ENCODE peak calls at places on chromosomes 3 and 15, in seven cellular contexts. One of them, this sample, is unnamed.

GRCh38 chr3:45644063-45644462 is 45.1 kb upstream of the SACM1L start:
- DNase-seq in DMS53: no peak
- DNase-seq in midbrain: no peak
- DNase-seq in activated CD4-positive, alpha-beta T cell treated with anti-CD3 and anti-CD28 coated beads, Interleukin-2, amount 10 ng/mL, durations not matched to agents 7 days and 5 days: no peak
- DNase-seq in stimulated activated effector memory CD8-positive, alpha-beta T cell treated with anti-CD3 and anti-CD28 coated beads, Interleukin-12 subunit alpha, Interleukin-12 subunit beta, amount 100 ng/mL, for 72 hours: no peak
- DNase-seq in activated T-cell treated with anti-CD3 and anti-CD28 coated beads for 1 hour: no peak
- DNase-seq in renal cortical epithelial cell: peak
- DNase-seq in this sample: no peak

GRCh38 chr15:84669726-84670125 is 11.7 kb upstream of the NMB start:
- DNase-seq in renal cortical epithelial cell: no peak
- DNase-seq in DMS53: no peak
- DNase-seq in activated CD4-positive, alpha-beta T cell treated with anti-CD3 and anti-CD28 coated beads, Interleukin-2, amount 10 ng/mL, durations not matched to agents 7 days and 5 days: no peak
- DNase-seq in stimulated activated effector memory CD8-positive, alpha-beta T cell treated with anti-CD3 and anti-CD28 coated beads, Interleukin-12 subunit alpha, Interleukin-12 subunit beta, amount 100 ng/mL, for 72 hours: no peak
- DNase-seq in midbrain: no peak
- DNase-seq in activated T-cell treated with anti-CD3 and anti-CD28 coated beads for 1 hour: no peak
- DNase-seq in this sample: no peak

GRCh38 chr3:71450985-71451560 is 132.5 kb downstream of the FOXP1 start:
- DNase-seq in stimulated activated effector memory CD8-positive, alpha-beta T cell treated with anti-CD3 and anti-CD28 coated beads, Interleukin-12 subunit alpha, Interleukin-12 subunit beta, amount 100 ng/mL, for 72 hours: no peak
- DNase-seq in DMS53: no peak
- DNase-seq in activated T-cell treated with anti-CD3 and anti-CD28 coated beads for 1 hour: no peak
- DNase-seq in midbrain: no peak
- DNase-seq in activated CD4-positive, alpha-beta T cell treated with anti-CD3 and anti-CD28 coated beads, Interleukin-2, amount 10 ng/mL, durations not matched to agents 7 days and 5 days: no peak
- DNase-seq in renal cortical epithelial cell: no peak
- DNase-seq in this sample: no peak

GRCh38 chr3:37707428-37708372 is 154.0 kb upstream of the CTDSPL start:
- DNase-seq in stimulated activated effector memory CD8-positive, alpha-beta T cell treated with anti-CD3 and anti-CD28 coated beads, Interleukin-12 subunit alpha, Interleukin-12 subunit beta, amount 100 ng/mL, for 72 hours: no peak
- DNase-seq in activated T-cell treated with anti-CD3 and anti-CD28 coated beads for 1 hour: no peak
- DNase-seq in DMS53: peak
- DNase-seq in renal cortical epithelial cell: no peak
- DNase-seq in activated CD4-positive, alpha-beta T cell treated with anti-CD3 and anti-CD28 coated beads, Interleukin-2, amount 10 ng/mL, durations not matched to agents 7 days and 5 days: no peak
- DNase-seq in midbrain: no peak
- DNase-seq in this sample: no peak

GRCh38 chr3:193130576-193130975 is 110.4 kb upstream of the PLAAT1 start:
- DNase-seq in activated T-cell treated with anti-CD3 and anti-CD28 coated beads for 1 hour: no peak
- DNase-seq in midbrain: no peak
- DNase-seq in stimulated activated effector memory CD8-positive, alpha-beta T cell treated with anti-CD3 and anti-CD28 coated beads, Interleukin-12 subunit alpha, Interleukin-12 subunit beta, amount 100 ng/mL, for 72 hours: no peak
- DNase-seq in DMS53: no peak
- DNase-seq in renal cortical epithelial cell: no peak
- DNase-seq in activated CD4-positive, alpha-beta T cell treated with anti-CD3 and anti-CD28 coated beads, Interleukin-2, amount 10 ng/mL, durations not matched to agents 7 days and 5 days: no peak
- DNase-seq in this sample: no peak

GRCh38 chr3:190658106-190658505 is 144.2 kb downstream of the IL1RAP start:
- DNase-seq in activated T-cell treated with anti-CD3 and anti-CD28 coated beads for 1 hour: no peak
- DNase-seq in midbrain: no peak
- DNase-seq in renal cortical epithelial cell: no peak
- DNase-seq in DMS53: no peak
- DNase-seq in stimulated activated effector memory CD8-positive, alpha-beta T cell treated with anti-CD3 and anti-CD28 coated beads, Interleukin-12 subunit alpha, Interleukin-12 subunit beta, amount 100 ng/mL, for 72 hours: no peak
- DNase-seq in activated CD4-positive, alpha-beta T cell treated with anti-CD3 and anti-CD28 coated beads, Interleukin-2, amount 10 ng/mL, durations not matched to agents 7 days and 5 days: no peak
- DNase-seq in this sample: no peak

GRCh38 chr3:71050521-71051258 is 532.8 kb downstream of the FOXP1 start:
- DNase-seq in DMS53: no peak
- DNase-seq in midbrain: peak
- DNase-seq in activated T-cell treated with anti-CD3 and anti-CD28 coated beads for 1 hour: no peak
- DNase-seq in stimulated activated effector memory CD8-positive, alpha-beta T cell treated with anti-CD3 and anti-CD28 coated beads, Interleukin-12 subunit alpha, Interleukin-12 subunit beta, amount 100 ng/mL, for 72 hours: no peak
- DNase-seq in activated CD4-positive, alpha-beta T cell treated with anti-CD3 and anti-CD28 coated beads, Interleukin-2, amount 10 ng/mL, durations not matched to agents 7 days and 5 days: peak
- DNase-seq in renal cortical epithelial cell: peak
- DNase-seq in this sample: no peak

GRCh38 chr3:184642623-184643308 is 69.1 kb downstream of the MAGEF1 start:
- DNase-seq in DMS53: no peak
- DNase-seq in midbrain: no peak
- DNase-seq in activated CD4-positive, alpha-beta T cell treated with anti-CD3 and anti-CD28 coated beads, Interleukin-2, amount 10 ng/mL, durations not matched to agents 7 days and 5 days: no peak
- DNase-seq in renal cortical epithelial cell: no peak
- DNase-seq in activated T-cell treated with anti-CD3 and anti-CD28 coated beads for 1 hour: no peak
- DNase-seq in stimulated activated effector memory CD8-positive, alpha-beta T cell treated with anti-CD3 and anti-CD28 coated beads, Interleukin-12 subunit alpha, Interleukin-12 subunit beta, amount 100 ng/mL, for 72 hours: no peak
- DNase-seq in this sample: no peak

GRCh38 chr3:187066228-187066995 is 72.9 kb downstream of the RPL39L start:
- DNase-seq in midbrain: no peak
- DNase-seq in stimulated activated effector memory CD8-positive, alpha-beta T cell treated with anti-CD3 and anti-CD28 coated beads, Interleukin-12 subunit alpha, Interleukin-12 subunit beta, amount 100 ng/mL, for 72 hours: peak
- DNase-seq in activated CD4-positive, alpha-beta T cell treated with anti-CD3 and anti-CD28 coated beads, Interleukin-2, amount 10 ng/mL, durations not matched to agents 7 days and 5 days: peak
- DNase-seq in DMS53: peak
- DNase-seq in activated T-cell treated with anti-CD3 and anti-CD28 coated beads for 1 hour: peak
- DNase-seq in renal cortical epithelial cell: peak
- DNase-seq in this sample: peak

GRCh38 chr15:89937365-89938355 is 24.9 kb upstream of the ARPIN start:
- DNase-seq in activated CD4-positive, alpha-beta T cell treated with anti-CD3 and anti-CD28 coated beads, Interleukin-2, amount 10 ng/mL, durations not matched to agents 7 days and 5 days: no peak
- DNase-seq in stimulated activated effector memory CD8-positive, alpha-beta T cell treated with anti-CD3 and anti-CD28 coated beads, Interleukin-12 subunit alpha, Interleukin-12 subunit beta, amount 100 ng/mL, for 72 hours: no peak
- DNase-seq in DMS53: peak
- DNase-seq in midbrain: no peak
- DNase-seq in activated T-cell treated with anti-CD3 and anti-CD28 coated beads for 1 hour: no peak
- DNase-seq in renal cortical epithelial cell: no peak
- DNase-seq in this sample: no peak

GRCh38 chr3:157122116-157122515 is 37.8 kb downstream of the CCNL1 start:
- DNase-seq in DMS53: peak
- DNase-seq in activated T-cell treated with anti-CD3 and anti-CD28 coated beads for 1 hour: no peak
- DNase-seq in stimulated activated effector memory CD8-positive, alpha-beta T cell treated with anti-CD3 and anti-CD28 coated beads, Interleukin-12 subunit alpha, Interleukin-12 subunit beta, amount 100 ng/mL, for 72 hours: no peak
- DNase-seq in activated CD4-positive, alpha-beta T cell treated with anti-CD3 and anti-CD28 coated beads, Interleukin-2, amount 10 ng/mL, durations not matched to agents 7 days and 5 days: no peak
- DNase-seq in renal cortical epithelial cell: peak
- DNase-seq in midbrain: no peak
- DNase-seq in this sample: peak

GRCh38 chr3:83523470-83524073 is 1435.2 kb upstream of the CADM2 start:
- DNase-seq in DMS53: peak
- DNase-seq in activated CD4-positive, alpha-beta T cell treated with anti-CD3 and anti-CD28 coated beads, Interleukin-2, amount 10 ng/mL, durations not matched to agents 7 days and 5 days: peak
- DNase-seq in renal cortical epithelial cell: peak
- DNase-seq in stimulated activated effector memory CD8-positive, alpha-beta T cell treated with anti-CD3 and anti-CD28 coated beads, Interleukin-12 subunit alpha, Interleukin-12 subunit beta, amount 100 ng/mL, for 72 hours: no peak
- DNase-seq in activated T-cell treated with anti-CD3 and anti-CD28 coated beads for 1 hour: no peak
- DNase-seq in midbrain: peak
- DNase-seq in this sample: no peak

GRCh38 chr15:37038716-37039106 is 61.6 kb downstream of the MEIS2 start:
- DNase-seq in midbrain: no peak
- DNase-seq in renal cortical epithelial cell: no peak
- DNase-seq in activated CD4-positive, alpha-beta T cell treated with anti-CD3 and anti-CD28 coated beads, Interleukin-2, amount 10 ng/mL, durations not matched to agents 7 days and 5 days: no peak
- DNase-seq in DMS53: peak
- DNase-seq in stimulated activated effector memory CD8-positive, alpha-beta T cell treated with anti-CD3 and anti-CD28 coated beads, Interleukin-12 subunit alpha, Interleukin-12 subunit beta, amount 100 ng/mL, for 72 hours: no peak
- DNase-seq in activated T-cell treated with anti-CD3 and anti-CD28 coated beads for 1 hour: no peak
- DNase-seq in this sample: no peak

GRCh38 chr3:4884901-4885300 is 94.3 kb upstream of the BHLHE40 start:
- DNase-seq in activated CD4-positive, alpha-beta T cell treated with anti-CD3 and anti-CD28 coated beads, Interleukin-2, amount 10 ng/mL, durations not matched to agents 7 days and 5 days: no peak
- DNase-seq in activated T-cell treated with anti-CD3 and anti-CD28 coated beads for 1 hour: no peak
- DNase-seq in stimulated activated effector memory CD8-positive, alpha-beta T cell treated with anti-CD3 and anti-CD28 coated beads, Interleukin-12 subunit alpha, Interleukin-12 subunit beta, amount 100 ng/mL, for 72 hours: no peak
- DNase-seq in DMS53: no peak
- DNase-seq in renal cortical epithelial cell: no peak
- DNase-seq in midbrain: no peak
- DNase-seq in this sample: no peak

GRCh38 chr3:196793224-196793623 is 53.6 kb downstream of the PAK2 start:
- DNase-seq in midbrain: no peak
- DNase-seq in activated CD4-positive, alpha-beta T cell treated with anti-CD3 and anti-CD28 coated beads, Interleukin-2, amount 10 ng/mL, durations not matched to agents 7 days and 5 days: no peak
- DNase-seq in renal cortical epithelial cell: peak
- DNase-seq in activated T-cell treated with anti-CD3 and anti-CD28 coated beads for 1 hour: no peak
- DNase-seq in stimulated activated effector memory CD8-positive, alpha-beta T cell treated with anti-CD3 and anti-CD28 coated beads, Interleukin-12 subunit alpha, Interleukin-12 subunit beta, amount 100 ng/mL, for 72 hours: no peak
- DNase-seq in DMS53: peak
- DNase-seq in this sample: peak

GRCh38 chr3:62151591-62151990 is 221.8 kb downstream of the FEZF2 start:
- DNase-seq in stimulated activated effector memory CD8-positive, alpha-beta T cell treated with anti-CD3 and anti-CD28 coated beads, Interleukin-12 subunit alpha, Interleukin-12 subunit beta, amount 100 ng/mL, for 72 hours: no peak
- DNase-seq in renal cortical epithelial cell: no peak
- DNase-seq in activated T-cell treated with anti-CD3 and anti-CD28 coated beads for 1 hour: no peak
- DNase-seq in activated CD4-positive, alpha-beta T cell treated with anti-CD3 and anti-CD28 coated beads, Interleukin-2, amount 10 ng/mL, durations not matched to agents 7 days and 5 days: no peak
- DNase-seq in DMS53: no peak
- DNase-seq in midbrain: no peak
- DNase-seq in this sample: no peak

GRCh38 chr3:148554367-148554766 is 143.3 kb upstream of the AGTR1 start:
- DNase-seq in renal cortical epithelial cell: no peak
- DNase-seq in activated CD4-positive, alpha-beta T cell treated with anti-CD3 and anti-CD28 coated beads, Interleukin-2, amount 10 ng/mL, durations not matched to agents 7 days and 5 days: no peak
- DNase-seq in midbrain: no peak
- DNase-seq in stimulated activated effector memory CD8-positive, alpha-beta T cell treated with anti-CD3 and anti-CD28 coated beads, Interleukin-12 subunit alpha, Interleukin-12 subunit beta, amount 100 ng/mL, for 72 hours: no peak
- DNase-seq in DMS53: no peak
- DNase-seq in activated T-cell treated with anti-CD3 and anti-CD28 coated beads for 1 hour: no peak
- DNase-seq in this sample: no peak

This sample was measured in HCT116.